ENCODE peak calls at places on chromosomes 12 and 14, in seven cellular contexts. X is IMR-90; O is upper lobe of right lung; A is kidney; D is PC-3; K is left ventricle myocardium inferior; Z is CD8-positive, alpha-beta memory T cell. V is an unnamed sample. For H3K4me1 and H3K9me3, the result is how much of the 10 kb centered on the place peaks cover.

GRCh38 chr12:9590441-9590840 is 17.3 kb downstream of the KLRB1 start:
- DNase-seq in X (no peak), K (no peak), D (no peak), A (no peak), Z (no peak), O (no peak), V (no peak)

GRCh38 chr12:110349521-110350151 is 53.9 kb downstream of the ANAPC7 start:
- DNase-seq in A (no peak), D (no peak), Z (no peak), O (no peak), X (no peak), K (no peak), V (no peak)

GRCh38 chr12:78018939-78019338 is 188.2 kb downstream of the NAV3 start:
- DNase-seq in A (no peak), K (no peak), Z (no peak), D (no peak), O (no peak), X (peak), V (no peak)

GRCh38 chr12:103855036-103855712 is 14.1 kb upstream of the NT5DC3 start:
- DNase-seq in K (no peak), D (peak), Z (no peak), A (no peak), O (no peak), X (peak), V (peak)

GRCh38 chr12:50240792-50241114 is 42.6 kb downstream of the LIMA1 start:
- DNase-seq in A (no peak), K (no peak), O (no peak), D (no peak), X (no peak), Z (no peak), V (no peak)

GRCh38 chr12:22974865-22975264 is 349.9 kb downstream of the ETNK1 start:
- DNase-seq in X (peak), D (peak), Z (no peak), O (no peak), K (no peak), A (no peak), V (no peak)

GRCh38 chr12:113461666-113462065 is 10.0 kb downstream of the LHX5 start:
- DNase-seq in X (no peak), A (no peak), D (peak), Z (no peak), K (no peak), O (no peak), V (peak)

GRCh38 chr12:130465626-130466025 is 127.9 kb downstream of the PIWIL1 start:
- DNase-seq in K (no peak), A (peak), X (no peak), O (no peak), D (no peak), Z (no peak), V (no peak)

GRCh38 chr14:97432586-97432985 is 635.4 kb downstream of the VRK1 start:
- DNase-seq in D (no peak), O (no peak), K (no peak), Z (peak), A (no peak), X (no peak), V (no peak)

GRCh38 chr14:78345346-78345745 is 175.2 kb downstream of the NRXN3 start:
- DNase-seq in X (no peak), D (no peak), O (no peak), K (no peak), Z (no peak), A (no peak), V (no peak)

GRCh38 chr12:55068416-55069010 is 48.7 kb downstream of the NEUROD4 start:
- DNase-seq in Z (peak), X (peak), D (peak), O (no peak), A (no peak), K (no peak), V (peak)

GRCh38 chr14:59704054-59704453 is 127.4 kb upstream of the CCDC175 start:
- DNase-seq in X (no peak), O (no peak), D (no peak), A (no peak), K (no peak), Z (no peak), V (no peak)

GRCh38 chr12:50661300-50662120 is 102.4 kb upstream of the ATF1 start:
- DNase-seq in O (no peak), D (no peak), A (no peak), Z (no peak), K (no peak), X (no peak), V (peak)

GRCh38 chr14:97709552-97709951 is 912.4 kb downstream of the VRK1 start:
- DNase-seq in A (no peak), Z (peak), D (no peak), O (no peak), X (no peak), K (no peak), V (no peak)

GRCh38 chr12:25491396-25491948 is 61.6 kb downstream of the LMNTD1 start:
- DNase-seq in A (no peak), X (no peak), Z (no peak), D (no peak), K (no peak), O (no peak), V (no peak)

GRCh38 chr12:106954462-106955376 is 988 bp upstream of the TMEM263 start:
- DNase-seq in K (peak), D (no peak), O (peak), A (peak), X (peak), Z (peak), V (no peak)

GRCh38 chr12:108589028-108589839 is 8.7 kb downstream of the TMEM119 start:
- DNase-seq in Z (no peak), O (peak), X (no peak), D (no peak), K (no peak), A (peak), V (peak)

GRCh38 chr14:48553443-48553842 is 878.0 kb upstream of the MDGA2 start:
- DNase-seq in X (no peak), A (no peak), D (no peak), O (no peak), Z (no peak), K (no peak), V (no peak)

GRCh38 chr14:22039938-22040780 is 366.5 kb upstream of the OR4E1 start:
- DNase-seq in X (no peak), K (no peak), O (no peak), Z (peak), A (no peak), D (peak), V (peak)

GRCh38 chr14:92135269-92135668 is 13.5 kb downstream of the CPSF2 start:
- DNase-seq in X (peak), Z (no peak), O (no peak), K (no peak), D (peak), A (no peak), V (peak)

GRCh38 chr12:123431951-123432886 is 4.3 kb downstream of the RILPL2 start:
- DNase-seq in K (no peak), Z (no peak), A (no peak), X (no peak), O (peak), D (no peak), V (no peak)

GRCh38 chr14:94612174-94612573 is at the start of gene SERPINA3:
- DNase-seq in O (no peak), X (peak), Z (no peak), D (no peak), K (no peak), A (no peak), V (peak)

GRCh38 chr12:131832393-131833231 is 4.4 kb downstream of the MMP17 start:
- DNase-seq in A (no peak), D (peak), X (peak), Z (no peak), K (peak), O (no peak), V (no peak)

GRCh38 chr14:65637780-65638179 is 225.2 kb downstream of the FUT8 start:
- DNase-seq in Z (peak), K (no peak), A (no peak), O (no peak), X (peak), D (no peak), V (no peak)

GRCh38 chr12:45756666-45757065 is 27.2 kb downstream of the ARID2 start:
- DNase-seq in X (peak), K (no peak), A (no peak), Z (no peak), D (no peak), O (no peak), V (no peak)
- H3K4me1 ChIP-seq in X (under half), K (half or more), A (under half), Z (under half), D (under half), O (under half), V (under half)

DNA sequence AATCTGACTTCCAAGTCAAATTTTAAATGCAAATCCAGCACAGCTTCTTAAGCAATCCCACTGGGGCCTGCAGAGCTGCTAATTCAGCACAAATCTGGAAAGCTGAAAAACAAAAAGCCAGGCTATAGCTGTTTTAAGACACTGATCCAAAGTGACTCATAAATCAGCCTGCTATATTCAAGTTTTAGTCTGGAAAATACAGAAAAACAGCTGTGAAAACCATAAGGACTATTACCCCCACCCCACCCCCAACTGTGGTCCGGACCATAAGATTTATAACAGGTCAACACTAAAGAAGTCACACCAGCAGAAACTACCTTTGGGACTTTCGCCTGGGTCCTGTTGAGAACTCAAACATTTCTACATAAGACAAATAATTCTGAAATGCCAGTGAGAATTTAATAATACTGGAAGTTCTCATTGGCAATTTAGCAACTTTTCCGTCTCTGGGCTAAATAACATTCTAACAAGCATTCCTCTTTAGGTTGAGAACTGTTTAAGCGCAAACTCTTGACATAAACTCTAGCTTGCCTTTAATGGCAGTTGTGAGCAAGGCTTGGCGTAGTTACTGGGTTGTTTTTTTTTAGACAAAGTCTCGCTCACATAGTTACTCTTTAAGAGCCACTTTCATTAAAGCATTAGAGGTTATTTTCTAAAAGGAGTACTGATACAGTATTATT is 3.3 kb downstream of the LRIG3 start:
- DNase-seq in X (peak), A (no peak), K (no peak), O (no peak), D (peak), Z (no peak), V (no peak)
- H3K9me3 ChIP-seq in X (under half), A (under half), K (under half), O (under half), D (under half), Z (under half), V (under half)

GRCh38 chr14:76919431-76919810 is 93.2 kb downstream of the LRRC74A start:
- DNase-seq in Z (no peak), X (no peak), K (no peak), O (no peak), D (peak), A (no peak), V (no peak)

GRCh38 chr14:76917759-76918175 is 91.6 kb downstream of the LRRC74A start:
- DNase-seq in K (peak), Z (no peak), O (peak), D (no peak), X (no peak), A (no peak), V (no peak)

GRCh38 chr14:76919811-76920571 is 93.8 kb downstream of the LRRC74A start:
- DNase-seq in O (no peak), D (peak), Z (no peak), A (peak), X (peak), K (peak), V (peak)

GRCh38 chr14:76918176-76918750 is 92.1 kb downstream of the LRRC74A start:
- DNase-seq in D (no peak), K (peak), A (peak), X (peak), Z (no peak), O (peak), V (peak)

DNA sequence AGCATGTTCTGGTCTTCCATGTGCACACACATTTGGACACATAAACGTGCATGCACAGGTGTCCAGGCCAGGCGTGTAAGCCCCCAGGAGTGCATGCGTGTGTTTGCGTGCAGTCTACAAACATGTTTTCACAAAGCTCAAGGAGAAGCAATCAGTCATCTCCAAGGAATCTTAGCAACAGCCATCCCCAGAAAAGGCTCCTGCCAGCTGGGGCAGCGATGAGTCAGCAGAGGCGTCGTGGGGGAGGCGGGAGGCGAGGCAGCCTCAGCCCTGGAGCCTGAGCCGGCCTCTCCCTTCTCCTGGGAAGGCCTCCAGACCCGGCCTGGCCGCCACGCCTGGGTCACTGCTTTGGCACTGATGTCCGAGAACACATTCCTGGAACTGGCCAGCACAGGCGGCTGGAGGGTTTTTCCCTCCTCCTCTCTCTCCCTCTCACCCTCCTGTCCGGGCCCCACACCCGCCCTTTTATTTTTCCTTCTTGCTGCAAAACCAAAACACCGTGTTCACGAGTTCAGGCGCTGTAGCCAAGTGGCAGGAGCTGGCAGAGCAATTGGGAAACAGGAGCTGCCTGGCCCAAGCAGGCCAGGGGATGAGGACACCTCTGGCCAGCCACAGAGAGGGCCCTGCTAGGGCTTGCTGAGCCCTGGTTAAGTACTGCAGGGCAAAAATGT is 92.7 kb downstream of the LRRC74A start:
- DNase-seq in O (peak), D (peak), Z (no peak), K (peak), A (peak), X (peak), V (peak)
- H3K4me1 ChIP-seq in O (under half), D (half or more), Z (under half), K (half or more), A (half or more), X (under half), V (half or more)

GRCh38 chr12:5827591-5827990 is 117.5 kb downstream of the ANO2 start:
- DNase-seq in X (no peak), Z (no peak), K (no peak), O (no peak), A (no peak), D (no peak), V (no peak)
- H3K9me3 ChIP-seq in X (under half), Z (under half), K (under half), O (under half), A (under half), D (under half), V (under half)

V was measured in cardiac muscle cell.